ENCODE peak calls at places on chromosome 21, in five cellular contexts. Y is HepG2, S is H1, G is GM12878, P is K562. K is an unnamed sample.

GRCh38 chr21:14587266-14587665 is 41.2 kb upstream of the SAMSN1 start:
- DNase-seq in Y (no peak), S (no peak), P (no peak), G (no peak), K (no peak)

GRCh38 chr21:16891821-16892220 is 621.0 kb upstream of the CXADR start:
- DNase-seq in P (no peak), G (no peak), Y (no peak), S (no peak), K (no peak)

GRCh38 chr21:31366825-31367224 is 22.8 kb upstream of the TIAM1 start:
- DNase-seq in G (no peak), Y (no peak), P (no peak), S (no peak), K (no peak)

GRCh38 chr21:35711661-35712060 is 348.7 kb downstream of the SETD4 start:
- DNase-seq in Y (no peak), G (no peak), P (no peak), S (no peak), K (no peak)

GRCh38 chr21:33598051-33598450 is 9.6 kb upstream of the DONSON start:
- DNase-seq in S (no peak), G (no peak), Y (no peak), P (no peak), K (no peak)

GRCh38 chr21:19122371-19122770 is 718.8 kb upstream of the TMPRSS15 start:
- DNase-seq in Y (no peak), G (no peak), P (no peak), S (no peak), K (no peak)

GRCh38 chr21:42851812-42852665 is 27.3 kb downstream of the WDR4 start:
- DNase-seq in Y (no peak), P (no peak), G (no peak), S (no peak), K (no peak)

GRCh38 chr21:14418920-14419319 is 36.0 kb upstream of the HSPA13 start:
- DNase-seq in S (no peak), G (no peak), P (no peak), Y (no peak), K (no peak)

GRCh38 chr21:41631564-41632461 is 123.9 kb upstream of the TMPRSS2 start:
- DNase-seq in P (no peak), Y (no peak), S (no peak), G (no peak), K (no peak)

GRCh38 chr21:35010450-35010849 is 38.7 kb downstream of the RUNX1 start:
- DNase-seq in P (no peak), G (no peak), Y (no peak), S (no peak), K (no peak)

GRCh38 chr21:41208946-41209345 is 41.0 kb downstream of the BACE2 start:
- DNase-seq in P (no peak), Y (no peak), G (no peak), S (no peak), K (no peak)

GRCh38 chr21:43609501-43610340 is 49.6 kb downstream of the HSF2BP start:
- DNase-seq in S (no peak), P (no peak), Y (peak), G (no peak), K (no peak)

GRCh38 chr21:39610705-39611104 is 2.0 kb upstream of the B3GALT5 start:
- DNase-seq in P (no peak), G (no peak), S (peak), Y (peak), K (peak)
- TF ChIP-seq ATF2 in P (no peak), G (no peak), S (peak), Y (no peak), K (no peak)

DNA sequence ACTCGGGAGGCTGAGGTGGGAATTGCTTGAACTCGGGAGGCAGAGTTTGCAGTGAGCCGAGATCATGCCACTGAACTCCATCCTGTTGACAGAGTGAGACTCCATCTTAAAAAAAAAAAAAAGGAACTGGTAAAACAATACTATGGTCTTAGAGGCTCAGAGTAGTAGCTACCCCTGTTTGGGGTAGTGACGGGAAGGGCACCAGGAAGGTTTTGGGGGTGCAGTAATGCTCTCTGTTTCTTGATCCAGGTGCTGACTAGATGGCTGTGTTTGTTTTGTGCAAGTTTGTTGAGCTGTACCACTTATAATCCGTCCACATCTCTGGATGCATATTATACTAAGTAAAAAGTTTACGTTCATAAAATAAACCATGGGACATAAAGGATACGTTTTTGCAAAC is 765.8 kb upstream of the TPTE start:
- DNase-seq in S (no peak), G (no peak), P (no peak), Y (no peak), K (no peak)
- TF ChIP-seq MAX in S (no peak), G (no peak), P (no peak), Y (no peak), K (no peak)

GRCh38 chr21:44912158-44912473 is 8.6 kb downstream of the ITGB2 start:
- DNase-seq in S (no peak), P (no peak), Y (no peak), G (no peak), K (no peak)

GRCh38 chr21:44910229-44911065 is 10.3 kb downstream of the ITGB2 start:
- DNase-seq in S (no peak), Y (peak), G (no peak), P (no peak), K (no peak)

GRCh38 chr21:44911066-44911383 is 9.7 kb downstream of the ITGB2 start:
- DNase-seq in P (no peak), G (no peak), Y (no peak), S (no peak), K (no peak)

GRCh38 chr21:44909719-44910118 is 11.0 kb downstream of the ITGB2 start:
- DNase-seq in S (no peak), P (no peak), G (no peak), Y (no peak), K (no peak)

DNA sequence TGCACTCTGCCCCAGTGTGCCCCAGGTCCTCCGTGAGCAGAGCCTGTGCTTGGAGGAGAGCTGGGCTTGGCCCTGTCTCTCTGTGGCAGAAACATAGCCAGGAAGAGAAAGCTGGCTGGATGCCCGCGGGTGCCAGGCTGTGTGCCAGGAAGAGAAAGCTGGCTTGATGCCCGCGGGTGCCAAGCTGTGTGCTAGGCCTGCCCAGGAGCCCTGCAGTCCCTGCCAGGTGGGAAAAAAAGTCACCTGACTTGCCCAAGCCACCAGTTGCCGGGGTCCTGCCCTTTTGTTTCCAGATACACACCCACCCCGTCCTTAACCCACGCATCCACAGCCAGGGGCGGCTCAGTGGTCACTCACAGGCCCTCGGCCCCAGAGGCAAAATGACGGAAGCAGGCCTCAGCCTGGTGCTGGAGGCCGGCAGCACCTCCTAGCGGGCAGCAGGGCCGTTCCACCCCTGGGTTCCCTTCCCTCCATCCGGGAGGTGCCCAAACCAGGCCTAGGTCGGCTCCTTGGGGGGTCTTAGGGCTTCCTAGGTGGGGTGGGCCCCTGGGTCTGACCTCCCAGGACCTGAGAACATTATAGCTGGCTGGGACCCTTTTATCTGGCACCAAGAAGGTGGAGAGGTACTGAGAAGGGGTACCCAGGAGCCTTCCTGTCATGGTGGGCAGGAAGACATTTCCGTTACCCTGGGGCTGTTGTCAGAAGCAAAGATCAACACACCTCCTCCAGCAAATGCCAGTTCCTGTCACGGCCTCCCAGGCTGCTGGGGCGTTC is 9.1 kb downstream of the ITGB2 start:
- DNase-seq in G (no peak), Y (peak), S (no peak), P (peak), K (no peak)
- TF ChIP-seq ATF2 in G (no peak), Y (no peak), S (no peak), P (no peak), K (no peak)

GRCh38 chr21:45417951-45418300 is 13.0 kb downstream of the COL18A1 start:
- DNase-seq in Y (no peak), G (no peak), P (no peak), S (no peak), K (peak)
- TF ChIP-seq MAX in Y (no peak), G (no peak), P (no peak), S (no peak), K (no peak)

DNA sequence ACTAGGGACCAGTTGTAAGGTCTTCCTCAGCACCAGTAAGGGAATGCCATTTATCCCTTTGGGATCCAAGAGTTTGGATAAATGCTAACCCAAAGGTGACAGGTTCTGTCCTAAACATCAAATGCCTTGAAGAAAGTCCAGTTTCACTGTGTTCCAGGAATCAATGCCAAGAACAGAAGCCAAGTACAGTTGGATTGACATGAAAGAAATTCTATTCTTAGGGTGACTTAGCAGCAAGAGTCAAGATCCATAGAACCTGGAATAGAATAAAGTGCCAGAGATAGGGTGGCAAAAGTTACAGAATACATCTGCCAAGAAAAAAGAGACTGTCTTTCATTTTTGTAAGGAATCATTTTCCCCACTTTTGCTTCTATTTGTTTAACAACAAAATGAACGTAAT is 94.9 kb upstream of the ADAMTS5 start:
- DNase-seq in S (no peak), Y (no peak), P (no peak), G (no peak), K (no peak)
- TF ChIP-seq ATF2 in S (no peak), Y (no peak), P (no peak), G (no peak), K (no peak)

GRCh38 chr21:26843912-26844257 is 1.3 kb downstream of the ADAMTS1 start:
- DNase-seq in Y (no peak), P (no peak), G (no peak), S (no peak), K (no peak)
- TF ChIP-seq MAX in Y (no peak), P (no peak), G (no peak), S (no peak), K (no peak)

DNA sequence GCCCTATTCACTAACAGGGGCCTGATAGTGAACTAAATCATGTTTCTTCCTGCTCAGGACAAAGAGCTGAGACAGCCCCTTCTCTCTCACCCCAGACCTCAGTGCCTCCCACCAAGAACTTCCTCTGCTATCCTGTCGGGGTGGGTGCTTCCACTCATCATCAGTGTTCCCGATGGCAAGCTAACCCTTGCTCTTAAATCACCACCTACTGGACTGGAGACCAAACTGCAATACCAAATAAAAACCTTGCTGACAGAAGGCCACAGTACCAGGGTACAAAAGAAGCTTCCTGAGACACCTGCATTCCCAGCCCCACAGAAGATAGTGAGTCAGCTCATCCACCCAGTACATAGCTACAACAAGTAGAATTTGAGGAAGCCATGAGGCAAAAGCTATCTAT is 799.5 kb downstream of the LTN1 start:
- DNase-seq in Y (no peak), S (no peak), P (no peak), G (no peak), K (peak)
- TF ChIP-seq ATF2 in Y (no peak), S (no peak), P (no peak), G (no peak), K (no peak)

GRCh38 chr21:44871576-44872265 is 1.8 kb downstream of the PTTG1IP start:
- DNase-seq in S (no peak), Y (peak), P (no peak), G (no peak), K (no peak)

GRCh38 chr21:44869860-44870747 is 3.4 kb downstream of the PTTG1IP start:
- DNase-seq in S (no peak), G (no peak), Y (peak), P (peak), K (no peak)

GRCh38 chr21:44872266-44872567 is 1.3 kb downstream of the PTTG1IP start:
- DNase-seq in G (no peak), Y (peak), S (no peak), P (no peak), K (no peak)

GRCh38 chr21:44872568-44873355 is 728 bp downstream of the PTTG1IP start:
- DNase-seq in Y (no peak), P (peak), G (no peak), S (no peak), K (no peak)

GRCh38 chr21:44870748-44871495 is 2.6 kb downstream of the PTTG1IP start:
- DNase-seq in P (no peak), Y (peak), G (no peak), S (no peak), K (no peak)
- TF ChIP-seq MAX in P (no peak), Y (no peak), G (no peak), S (no peak), K (no peak)

K was measured in WTC11.